ENCODE peak calls at places on chromosomes 11 and 22, in seven cellular contexts. Y is mucosa of descending colon; W is aorta; F is tibial artery; H is AG04450; S is NT2/D1; V is naive thymus-derived CD4-positive, alpha-beta T cell. J is an unnamed sample. For H3K9me3, the result is how much of the 10 kb centered on the place peaks cover.

GRCh38 chr22:24156146-24156914 is 25.0 kb upstream of the SUSD2 start:
- DNase-seq in Y (peak), W (peak), F (no peak), H (no peak), S (no peak), V (peak), J (no peak)

GRCh38 chr11:95711162-95711944 is 78.2 kb downstream of the FAM76B start:
- DNase-seq in Y (no peak), W (no peak), F (no peak), H (no peak), S (no peak), V (no peak), J (no peak)

GRCh38 chr11:126700773-126701554 is 299.6 kb downstream of the KIRREL3 start:
- DNase-seq in Y (no peak), W (no peak), F (no peak), H (no peak), S (no peak), V (no peak), J (no peak)

GRCh38 chr22:50523806-50524663 is 1.4 kb downstream of the SCO2 start:
- DNase-seq in Y (peak), W (no peak), F (no peak), H (no peak), S (no peak), V (no peak), J (no peak)

GRCh38 chr11:12657336-12657735 is 16.9 kb upstream of the TEAD1 start:
- DNase-seq in Y (no peak), W (no peak), F (no peak), H (no peak), S (no peak), V (no peak), J (no peak)

GRCh38 chr22:20027966-20028854 is 7.3 kb downstream of the TANGO2 start:
- DNase-seq in Y (no peak), W (no peak), F (peak), H (no peak), S (no peak), V (no peak), J (no peak)

GRCh38 chr22:42433754-42434153 is 1.6 kb upstream of the NFAM1 start:
- DNase-seq in Y (no peak), W (no peak), F (no peak), H (no peak), S (no peak), V (no peak), J (no peak)

GRCh38 chr22:40031766-40032470 is 37.2 kb downstream of the FAM83F start:
- DNase-seq in Y (no peak), W (peak), F (no peak), H (no peak), S (no peak), V (no peak), J (no peak)

GRCh38 chr11:88315015-88315414 is 22.5 kb downstream of the CTSC start:
- DNase-seq in Y (no peak), W (no peak), F (no peak), H (no peak), S (no peak), V (no peak), J (no peak)

GRCh38 chr11:125728969-125729368 is 17.1 kb upstream of the PATE1 start:
- DNase-seq in Y (no peak), W (no peak), F (no peak), H (no peak), S (no peak), V (no peak), J (no peak)

GRCh38 chr11:65945941-65946558 is 770 bp downstream of the TSGA10IP start:
- DNase-seq in Y (no peak), W (no peak), F (no peak), H (no peak), S (peak), V (no peak), J (no peak)

GRCh38 chr11:27648840-27649239 is 51.4 kb downstream of the BDNF start:
- DNase-seq in Y (no peak), W (no peak), F (no peak), H (no peak), S (no peak), V (no peak), J (no peak)

GRCh38 chr11:11332141-11332710 is 20.8 kb downstream of the CSNK2A3 start:
- DNase-seq in Y (no peak), W (no peak), F (no peak), H (no peak), S (no peak), V (no peak), J (no peak)

GRCh38 chr11:118012083-118012669 is 26.0 kb downstream of the IL10RA start:
- DNase-seq in Y (no peak), W (no peak), F (no peak), H (no peak), S (no peak), V (no peak), J (no peak)

GRCh38 chr11:106959800-106960199 is 58.5 kb downstream of the GUCY1A2 start:
- DNase-seq in Y (no peak), W (no peak), F (no peak), H (no peak), S (no peak), V (no peak), J (no peak)

GRCh38 chr22:21568207-21569075 is 927 bp downstream of the UBE2L3 start:
- DNase-seq in Y (peak), W (peak), F (no peak), H (no peak), S (no peak), V (no peak), J (no peak)

GRCh38 chr22:31192513-31192912 is 19.6 kb upstream of the LIMK2 start:
- DNase-seq in Y (no peak), W (no peak), F (no peak), H (peak), S (no peak), V (no peak), J (no peak)

GRCh38 chr11:102005306-102005705 is 41.9 kb upstream of the CFAP300 start:
- DNase-seq in Y (no peak), W (no peak), F (no peak), H (no peak), S (no peak), V (no peak), J (no peak)

GRCh38 chr22:31247726-31248125 is 35.6 kb downstream of the LIMK2 start:
- DNase-seq in Y (no peak), W (no peak), F (no peak), H (no peak), S (no peak), V (no peak), J (no peak)

GRCh38 chr11:46055371-46055770 is 65.9 kb downstream of the PHF21A start:
- DNase-seq in Y (no peak), W (no peak), F (no peak), H (peak), S (peak), V (no peak), J (no peak)

DNA sequence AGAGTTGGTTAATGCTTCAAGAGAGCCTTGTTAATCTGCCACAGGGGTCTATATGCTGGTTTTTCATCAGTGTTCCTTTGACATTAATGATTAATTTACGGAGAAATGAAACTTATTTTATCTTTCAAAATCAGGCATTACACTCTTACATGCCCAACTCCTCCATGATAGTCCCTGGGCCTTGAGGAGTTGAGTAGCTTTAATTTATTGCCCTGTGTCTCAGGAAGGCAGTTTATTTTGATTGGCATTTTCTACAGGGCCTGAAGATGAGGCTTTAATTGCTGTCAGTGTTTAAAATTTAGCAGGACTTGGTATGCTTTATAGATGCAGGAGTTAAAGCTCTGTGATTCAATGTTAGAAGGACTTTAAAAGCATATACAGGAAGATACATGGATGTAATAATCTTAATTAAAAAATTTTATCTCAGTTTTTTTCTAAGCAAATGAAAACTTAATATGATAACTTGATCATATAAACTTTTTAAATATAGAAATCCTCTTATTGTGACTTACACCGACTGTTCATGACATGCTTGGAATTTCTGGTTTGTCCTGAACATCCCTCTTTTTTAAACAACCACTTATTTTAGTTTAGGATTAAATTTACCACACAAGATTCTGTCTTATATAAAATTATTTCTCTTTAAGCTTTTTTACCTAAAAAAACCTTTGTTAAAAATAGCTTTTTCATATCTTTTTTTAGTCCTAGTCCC is 12.2 kb downstream of the GLYAT start:
- DNase-seq in Y (no peak), W (no peak), F (no peak), H (no peak), S (no peak), V (no peak), J (no peak)
- H3K9me3 ChIP-seq in Y (under half), W (under half), F (under half), H (under half), S (under half), V (under half), J (under half)

DNA sequence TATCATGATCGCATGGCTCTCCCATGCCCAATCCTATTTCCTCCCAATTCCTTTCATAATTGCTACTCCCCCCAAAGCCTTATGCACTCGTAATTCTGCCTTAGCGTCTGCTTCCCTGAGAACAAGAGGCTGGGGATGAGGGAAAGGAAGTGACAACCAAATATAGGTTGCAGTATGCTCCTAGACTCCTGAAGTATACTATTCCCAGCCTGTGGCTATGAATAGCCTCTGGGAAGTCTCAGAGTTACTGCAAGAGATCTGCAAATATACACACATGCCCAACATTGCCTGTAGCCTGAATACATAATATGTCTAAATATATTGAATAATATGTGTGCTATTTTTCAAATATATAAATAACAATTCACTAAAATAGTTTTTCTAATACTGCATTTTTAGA is 96.1 kb upstream of the CD44 start:
- DNase-seq in Y (no peak), W (no peak), F (no peak), H (no peak), S (no peak), V (no peak), J (no peak)
- H3K9me3 ChIP-seq in Y (under half), W (under half), F (under half), H (under half), S (under half), V (under half), J (under half)

GRCh38 chr11:22809893-22810292 is 19.7 kb downstream of the SVIP start:
- DNase-seq in Y (no peak), W (no peak), F (no peak), H (no peak), S (no peak), V (no peak), J (no peak)
- H3K9me3 ChIP-seq in Y (under half), W (under half), F (under half), H (under half), S (under half), V (under half), J (under half)

DNA sequence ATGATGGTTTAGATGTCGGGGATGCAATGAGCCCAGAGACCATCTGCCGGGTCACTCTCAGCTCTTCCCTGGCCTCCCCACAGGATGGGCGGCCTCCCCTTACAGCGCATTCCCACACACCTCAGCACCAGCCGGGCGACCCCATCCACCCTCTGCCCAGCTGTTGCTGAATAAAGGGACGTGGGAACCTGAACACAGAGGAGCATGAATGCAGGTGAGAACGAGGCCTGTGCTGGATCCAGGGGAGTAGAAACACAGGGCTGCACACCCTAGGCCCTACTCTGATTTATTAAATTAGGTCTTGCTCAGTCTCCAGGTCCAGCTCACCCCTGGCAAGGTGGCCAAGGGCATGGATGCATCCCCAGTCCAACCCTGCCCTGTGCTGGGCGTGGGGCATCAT is 180.5 kb downstream of the CTTN start:
- DNase-seq in Y (peak), W (no peak), F (peak), H (no peak), S (no peak), V (no peak), J (no peak)
- H3K9me3 ChIP-seq in Y (under half), W (under half), F (under half), H (half or more), S (under half), V (under half), J (under half)

DNA sequence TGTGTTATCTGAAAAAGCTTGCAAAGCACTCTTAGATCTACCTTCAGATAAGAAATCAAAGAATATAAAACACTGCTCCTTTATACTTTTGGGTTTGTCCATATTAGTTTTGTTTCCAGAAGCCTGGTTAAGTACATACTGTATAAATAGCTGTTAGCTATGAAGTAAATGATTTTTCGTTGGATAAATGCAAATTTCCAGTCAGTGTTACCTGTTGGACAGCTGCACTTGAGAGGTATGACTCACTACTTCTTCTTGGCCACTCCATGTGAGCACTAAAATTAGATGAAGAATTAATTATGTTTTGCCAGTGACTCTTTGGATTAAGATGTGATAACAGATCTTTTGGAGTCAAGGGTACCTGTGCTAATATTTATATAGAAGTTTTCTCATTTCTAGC is 9.5 kb upstream of the TSG101 start:
- DNase-seq in Y (no peak), W (no peak), F (no peak), H (no peak), S (no peak), V (no peak), J (no peak)
- H3K9me3 ChIP-seq in Y (under half), W (under half), F (under half), H (under half), S (under half), V (under half), J (under half)

GRCh38 chr22:29940526-29940925 is 57.6 kb downstream of the MTMR3 start:
- DNase-seq in Y (no peak), W (no peak), F (no peak), H (no peak), S (no peak), V (no peak), J (no peak)
- H3K9me3 ChIP-seq in Y (under half), W (under half), F (under half), H (under half), S (under half), V (under half), J (under half)

DNA sequence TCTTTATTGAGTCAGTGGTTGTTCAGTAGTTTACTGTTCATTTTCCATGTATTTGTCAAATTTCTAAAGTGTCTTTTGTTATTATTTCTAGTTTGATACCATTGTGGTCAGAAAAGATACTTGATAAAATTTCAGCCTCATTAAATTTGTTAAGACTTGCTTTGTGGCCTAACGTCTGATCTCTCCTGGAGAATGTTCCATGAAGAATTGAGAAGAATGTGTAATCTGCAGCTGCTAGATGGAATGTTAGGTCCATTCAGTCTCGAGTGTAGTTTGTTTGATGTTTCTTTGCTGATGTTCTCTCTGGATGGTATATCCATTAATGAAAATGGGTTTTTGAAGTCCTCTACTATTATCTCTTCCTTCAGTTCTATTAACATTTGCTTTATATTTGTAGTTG is 394.7 kb upstream of the ANO5 start:
- DNase-seq in Y (no peak), W (no peak), F (no peak), H (no peak), S (no peak), V (no peak), J (no peak)
- H3K9me3 ChIP-seq in Y (half or more), W (under half), F (under half), H (under half), S (under half), V (under half), J (under half)

GRCh38 chr11:78465169-78465942 is 47.7 kb upstream of the GAB2 start:
- DNase-seq in Y (peak), W (no peak), F (no peak), H (no peak), S (no peak), V (no peak), J (no peak)

GRCh38 chr11:78460468-78460867 is 42.8 kb upstream of the GAB2 start:
- DNase-seq in Y (no peak), W (no peak), F (no peak), H (no peak), S (no peak), V (no peak), J (no peak)

DNA sequence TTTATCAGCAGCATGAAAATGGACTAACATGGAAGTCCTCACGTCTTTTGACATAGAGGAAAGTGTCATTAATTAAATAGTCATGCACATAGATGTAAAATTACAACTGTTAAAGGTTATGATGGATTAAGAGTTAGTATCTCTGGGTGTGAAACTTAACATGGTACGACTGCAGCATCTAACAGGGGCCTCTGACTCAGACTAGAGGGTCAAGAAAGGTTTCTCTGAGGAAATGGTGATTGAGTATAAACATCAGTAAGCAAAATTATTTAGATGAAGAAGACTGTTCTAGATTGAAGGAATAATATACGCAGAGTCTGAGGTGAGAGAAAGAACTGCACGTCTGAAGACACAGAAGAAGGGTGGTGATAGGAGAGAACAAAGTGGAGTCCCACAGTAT is 42.1 kb upstream of the GAB2 start:
- DNase-seq in Y (no peak), W (no peak), F (no peak), H (no peak), S (no peak), V (no peak), J (no peak)
- H3K9me3 ChIP-seq in Y (under half), W (under half), F (under half), H (under half), S (under half), V (under half), J (under half)

DNA sequence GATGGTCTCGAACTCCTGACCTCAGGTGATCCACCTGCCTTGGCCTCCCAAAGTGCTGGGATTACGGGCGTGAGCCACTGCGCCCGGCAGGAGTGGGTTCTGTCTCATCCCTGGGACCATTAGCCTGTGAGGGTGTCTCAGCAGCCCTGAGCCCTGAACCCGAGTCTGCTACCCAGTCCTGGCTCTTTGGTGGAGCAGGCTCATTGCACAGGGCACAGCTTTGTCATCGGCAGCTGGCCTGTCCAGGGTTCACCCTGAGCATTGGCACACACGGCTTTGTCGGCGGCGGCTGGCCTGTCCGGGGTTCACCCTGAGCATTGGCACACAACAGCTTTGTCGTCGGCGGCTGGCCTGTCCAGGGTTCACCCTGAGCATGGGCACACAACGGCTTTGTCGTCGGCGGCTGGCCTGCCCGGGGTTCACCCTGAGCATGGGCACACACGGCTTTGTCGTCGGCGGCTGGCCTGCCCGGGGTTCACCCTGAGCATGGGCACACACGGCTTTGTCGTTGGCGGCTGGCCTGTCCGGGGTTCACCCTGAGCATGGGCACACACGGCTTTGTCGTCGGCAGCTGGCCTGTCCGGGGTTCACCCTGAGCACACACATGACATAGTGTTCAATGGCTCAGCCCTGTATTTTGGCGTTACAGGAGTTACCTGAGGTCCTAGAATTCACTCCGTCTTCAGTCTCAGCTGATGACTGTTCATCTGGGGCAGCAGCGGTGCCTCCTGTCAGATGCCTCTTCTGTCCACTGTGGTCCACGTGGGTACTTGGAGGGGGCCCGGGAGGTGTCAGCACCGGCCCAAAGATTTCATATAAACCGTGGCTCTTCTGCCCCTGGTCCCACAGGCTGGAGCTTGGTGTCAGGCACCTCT is 1082.5 kb downstream of the BRD1 start:
- DNase-seq in Y (peak), W (peak), F (no peak), H (no peak), S (no peak), V (no peak), J (no peak)
- H3K9me3 ChIP-seq in Y (under half), W (under half), F (under half), H (half or more), S (under half), V (under half), J (under half)

J was measured in esophagus squamous epithelium.